ENCODE peak calls at places on chromosomes 6 and 20, in five cellular contexts. W is choroid plexus epithelial cell; I is cardiac muscle cell; O is hypothalamus; L is activated naive CD4-positive, alpha-beta T cell treated with Interleukin-2 at 50 U/mL for 16 hours. Z is an unnamed sample.

GRCh38 chr6:17061097-17061496 is 40.8 kb upstream of the STMND1 start:
- DNase-seq in W (no peak), I (no peak), O (no peak), L (no peak), Z (peak)

GRCh38 chr20:33673411-33674293 is 576 bp downstream of the NECAB3 start:
- DNase-seq in W (no peak), I (no peak), O (no peak), L (no peak), Z (peak)

GRCh38 chr6:26064619-26065257 is 22.5 kb upstream of the HFE start:
- DNase-seq in W (peak), I (peak), O (no peak), L (peak), Z (peak)

GRCh38 chr20:24636626-24637025 is 167.2 kb downstream of the SYNDIG1 start:
- DNase-seq in W (no peak), I (no peak), O (no peak), L (no peak), Z (no peak)

GRCh38 chr20:62808211-62808865 is 3.7 kb downstream of the OGFR start:
- DNase-seq in W (peak), I (peak), O (peak), L (peak), Z (peak)

GRCh38 chr6:37014667-37015066 is 9.2 kb downstream of the FGD2 start:
- DNase-seq in W (no peak), I (no peak), O (no peak), L (no peak), Z (peak)

GRCh38 chr6:42993445-42993844 is 9.1 kb downstream of the PPP2R5D start:
- DNase-seq in W (no peak), I (no peak), O (no peak), L (no peak), Z (no peak)

GRCh38 chr6:100472674-100473073 is 8.0 kb upstream of the SIM1 start:
- DNase-seq in W (no peak), I (no peak), O (no peak), L (peak), Z (peak)

GRCh38 chr6:56401477-56402070 is 154.2 kb upstream of the COL21A1 start:
- DNase-seq in W (no peak), I (no peak), O (no peak), L (no peak), Z (no peak)

GRCh38 chr6:142740449-142740848 is 204.5 kb downstream of the HIVEP2 start:
- DNase-seq in W (no peak), I (no peak), O (no peak), L (no peak), Z (no peak)

GRCh38 chr6:47134476-47135189 is 92.5 kb upstream of the ADGRF1 start:
- DNase-seq in W (peak), I (peak), O (no peak), L (no peak), Z (no peak)

GRCh38 chr20:19003759-19004336 is 190.3 kb downstream of the SCP2D1 start:
- DNase-seq in W (no peak), I (no peak), O (no peak), L (no peak), Z (no peak)

GRCh38 chr6:24648276-24648675 is 2.3 kb upstream of the KIAA0319 start:
- DNase-seq in W (no peak), I (no peak), O (no peak), L (no peak), Z (no peak)

GRCh38 chr20:62429455-62430310 is 2.3 kb upstream of the RBBP8NL start:
- DNase-seq in W (no peak), I (no peak), O (no peak), L (no peak), Z (no peak)

GRCh38 chr6:34235605-34236422 is 859 bp upstream of the HMGA1 start:
- DNase-seq in W (peak), I (peak), O (no peak), L (peak), Z (no peak)

GRCh38 chr6:63351995-63352586 is 32.3 kb upstream of the LGSN start:
- DNase-seq in W (peak), I (peak), O (no peak), L (no peak), Z (no peak)

GRCh38 chr6:56223995-56224394 is 23.4 kb downstream of the COL21A1 start:
- DNase-seq in W (no peak), I (no peak), O (no peak), L (no peak), Z (no peak)

GRCh38 chr6:79034865-79035264 is 43.2 kb downstream of the PHIP start:
- DNase-seq in W (no peak), I (no peak), O (no peak), L (no peak), Z (no peak)

GRCh38 chr20:62248890-62249560 is 10.7 kb downstream of the OSBPL2 start:
- DNase-seq in W (no peak), I (no peak), O (no peak), L (no peak), Z (no peak)

GRCh38 chr6:131043902-131044447 is 19.1 kb downstream of the EPB41L2 start:
- DNase-seq in W (no peak), I (no peak), O (no peak), L (no peak), Z (no peak)

GRCh38 chr6:5125152-5126006 is 40.2 kb downstream of the PPP1R3G start:
- DNase-seq in W (peak), I (peak), O (no peak), L (no peak), Z (no peak)

GRCh38 chr20:16712541-16712947 is 17.3 kb upstream of the SNRPB2 start:
- DNase-seq in W (no peak), I (no peak), O (no peak), L (no peak), Z (no peak)

GRCh38 chr6:159844737-159845645 is 44.9 kb downstream of the PNLDC1 start:
- DNase-seq in W (no peak), I (no peak), O (no peak), L (no peak), Z (peak)

GRCh38 chr6:82270791-82271392 is 23.3 kb upstream of the IBTK start:
- DNase-seq in W (peak), I (peak), O (no peak), L (no peak), Z (no peak)

GRCh38 chr20:2742934-2743559 is 50.5 kb downstream of the EBF4 start:
- DNase-seq in W (peak), I (peak), O (no peak), L (peak), Z (peak)

GRCh38 chr6:42279144-42279781 is 61.6 kb upstream of the MRPS10 start:
- DNase-seq in W (peak), I (peak), O (no peak), L (no peak), Z (no peak)

GRCh38 chr6:170182781-170183120 is 108.1 kb downstream of the DLL1 start:
- DNase-seq in W (no peak), I (no peak), O (no peak), L (no peak), Z (no peak)

GRCh38 chr20:11447371-11448100 is 470.2 kb upstream of the BTBD3 start:
- DNase-seq in W (no peak), I (no peak), O (no peak), L (no peak), Z (no peak)

GRCh38 chr20:19764207-19764606 is 6.1 kb downstream of the RIN2 start:
- DNase-seq in W (no peak), I (no peak), O (no peak), L (no peak), Z (no peak)

GRCh38 chr20:57835462-57836455 is 125.9 kb upstream of the PMEPA1 start:
- DNase-seq in W (no peak), I (no peak), O (no peak), L (no peak), Z (peak)

GRCh38 chr6:128455959-128456358 is 64.4 kb downstream of the PTPRK start:
- DNase-seq in W (no peak), I (no peak), O (no peak), L (no peak), Z (no peak)

GRCh38 chr20:43749734-43750294 is 23.0 kb upstream of the GTSF1L start:
- DNase-seq in W (peak), I (peak), O (peak), L (peak), Z (peak)

GRCh38 chr20:29297411-29298270 is 1959.8 kb upstream of the DEFB115 start:
- DNase-seq in W (no peak), I (no peak), O (no peak), L (no peak), Z (peak)

GRCh38 chr6:35388023-35388422 is 45.7 kb downstream of the PPARD start:
- DNase-seq in W (no peak), I (no peak), O (no peak), L (no peak), Z (no peak)

GRCh38 chr6:38215651-38216319 is 396.3 kb downstream of the ZFAND3 start:
- DNase-seq in W (no peak), I (no peak), O (no peak), L (no peak), Z (no peak)

GRCh38 chr20:8578191-8578690 is 446.2 kb downstream of the PLCB1 start:
- DNase-seq in W (no peak), I (no peak), O (no peak), L (no peak), Z (no peak)

GRCh38 chr6:140437619-140438345 is 1063.3 kb upstream of the CITED2 start:
- DNase-seq in W (peak), I (no peak), O (no peak), L (no peak), Z (no peak)

GRCh38 chr20:5448449-5449118 is 131.8 kb upstream of the PROKR2 start:
- DNase-seq in W (peak), I (peak), O (peak), L (peak), Z (peak)

GRCh38 chr20:45994761-45995160 is 13.9 kb upstream of the MMP9 start:
- DNase-seq in W (no peak), I (no peak), O (no peak), L (no peak), Z (no peak)

GRCh38 chr20:4519530-4519929 is 202.2 kb upstream of the PRND start:
- DNase-seq in W (peak), I (no peak), O (no peak), L (no peak), Z (peak)

Z was measured in H7.